ENCODE peak calls at places on chromosomes 11 and 22, in nine cellular contexts. One of them, this sample, is unnamed.

GRCh38 chr11:1230456-1231395 is 7.9 kb downstream of the MUC5B start:
- DNase-seq in NCI-H1417: no peak
- DNase-seq in SK-N-DZ: no peak
- DNase-seq in SJSA1: no peak
- DNase-seq in astrocyte of the cerebellum: no peak
- DNase-seq in naive thymus-derived CD8-positive, alpha-beta T cell: no peak
- DNase-seq in fibroblast of lung: no peak
- DNase-seq in activated CD4-positive, alpha-beta memory T cell treated with anti-CD3 and anti-CD28 coated beads for 36 hours: no peak
- DNase-seq in esophagus squamous epithelium: no peak
- DNase-seq in this sample: no peak

GRCh38 chr11:133833899-133834296 is 11.4 kb downstream of the SPATA19 start:
- DNase-seq in NCI-H1417: no peak
- DNase-seq in SK-N-DZ: no peak
- DNase-seq in SJSA1: no peak
- DNase-seq in astrocyte of the cerebellum: no peak
- DNase-seq in naive thymus-derived CD8-positive, alpha-beta T cell: no peak
- DNase-seq in fibroblast of lung: no peak
- DNase-seq in activated CD4-positive, alpha-beta memory T cell treated with anti-CD3 and anti-CD28 coated beads for 36 hours: no peak
- DNase-seq in esophagus squamous epithelium: no peak
- DNase-seq in this sample: no peak

GRCh38 chr11:33500331-33500730 is 200.3 kb downstream of the C11orf91 start:
- DNase-seq in NCI-H1417: no peak
- DNase-seq in SK-N-DZ: no peak
- DNase-seq in SJSA1: no peak
- DNase-seq in astrocyte of the cerebellum: no peak
- DNase-seq in naive thymus-derived CD8-positive, alpha-beta T cell: no peak
- DNase-seq in fibroblast of lung: no peak
- DNase-seq in activated CD4-positive, alpha-beta memory T cell treated with anti-CD3 and anti-CD28 coated beads for 36 hours: no peak
- DNase-seq in esophagus squamous epithelium: no peak
- DNase-seq in this sample: peak

GRCh38 chr11:130763087-130763980 is 152.9 kb downstream of the SNX19 start:
- DNase-seq in NCI-H1417: no peak
- DNase-seq in SK-N-DZ: no peak
- DNase-seq in SJSA1: no peak
- DNase-seq in astrocyte of the cerebellum: no peak
- DNase-seq in naive thymus-derived CD8-positive, alpha-beta T cell: no peak
- DNase-seq in fibroblast of lung: no peak
- DNase-seq in activated CD4-positive, alpha-beta memory T cell treated with anti-CD3 and anti-CD28 coated beads for 36 hours: no peak
- DNase-seq in esophagus squamous epithelium: no peak
- DNase-seq in this sample: peak

GRCh38 chr11:59918494-59918893 is 19.7 kb upstream of the OOSP1 start:
- DNase-seq in NCI-H1417: no peak
- DNase-seq in SK-N-DZ: no peak
- DNase-seq in SJSA1: no peak
- DNase-seq in astrocyte of the cerebellum: no peak
- DNase-seq in naive thymus-derived CD8-positive, alpha-beta T cell: no peak
- DNase-seq in fibroblast of lung: no peak
- DNase-seq in activated CD4-positive, alpha-beta memory T cell treated with anti-CD3 and anti-CD28 coated beads for 36 hours: no peak
- DNase-seq in esophagus squamous epithelium: no peak
- DNase-seq in this sample: peak

GRCh38 chr11:64146036-64146943 is 19.6 kb downstream of the MACROD1 start:
- DNase-seq in NCI-H1417: peak
- DNase-seq in SK-N-DZ: peak
- DNase-seq in SJSA1: peak
- DNase-seq in astrocyte of the cerebellum: no peak
- DNase-seq in naive thymus-derived CD8-positive, alpha-beta T cell: peak
- DNase-seq in fibroblast of lung: peak
- DNase-seq in activated CD4-positive, alpha-beta memory T cell treated with anti-CD3 and anti-CD28 coated beads for 36 hours: peak
- DNase-seq in esophagus squamous epithelium: no peak
- DNase-seq in this sample: peak

GRCh38 chr11:15660496-15660895 is 545.8 kb downstream of the INSC start:
- DNase-seq in NCI-H1417: no peak
- DNase-seq in SK-N-DZ: no peak
- DNase-seq in SJSA1: no peak
- DNase-seq in astrocyte of the cerebellum: no peak
- DNase-seq in naive thymus-derived CD8-positive, alpha-beta T cell: no peak
- DNase-seq in fibroblast of lung: no peak
- DNase-seq in activated CD4-positive, alpha-beta memory T cell treated with anti-CD3 and anti-CD28 coated beads for 36 hours: no peak
- DNase-seq in esophagus squamous epithelium: no peak
- DNase-seq in this sample: no peak

GRCh38 chr11:121929581-121929980 is 186.4 kb downstream of the BLID start:
- DNase-seq in NCI-H1417: no peak
- DNase-seq in SK-N-DZ: peak
- DNase-seq in SJSA1: no peak
- DNase-seq in astrocyte of the cerebellum: peak
- DNase-seq in naive thymus-derived CD8-positive, alpha-beta T cell: no peak
- DNase-seq in fibroblast of lung: peak
- DNase-seq in activated CD4-positive, alpha-beta memory T cell treated with anti-CD3 and anti-CD28 coated beads for 36 hours: no peak
- DNase-seq in esophagus squamous epithelium: no peak
- DNase-seq in this sample: peak

GRCh38 chr11:128890216-128890542 is 977 bp upstream of the KCNJ5 start:
- DNase-seq in NCI-H1417: no peak
- DNase-seq in SK-N-DZ: no peak
- DNase-seq in SJSA1: no peak
- DNase-seq in astrocyte of the cerebellum: no peak
- DNase-seq in naive thymus-derived CD8-positive, alpha-beta T cell: no peak
- DNase-seq in fibroblast of lung: no peak
- DNase-seq in activated CD4-positive, alpha-beta memory T cell treated with anti-CD3 and anti-CD28 coated beads for 36 hours: no peak
- DNase-seq in esophagus squamous epithelium: no peak
- DNase-seq in this sample: no peak

GRCh38 chr22:17672417-17672991 is 33.9 kb downstream of the BCL2L13 start:
- DNase-seq in NCI-H1417: no peak
- DNase-seq in SK-N-DZ: peak
- DNase-seq in SJSA1: no peak
- DNase-seq in astrocyte of the cerebellum: peak
- DNase-seq in naive thymus-derived CD8-positive, alpha-beta T cell: no peak
- DNase-seq in fibroblast of lung: peak
- DNase-seq in activated CD4-positive, alpha-beta memory T cell treated with anti-CD3 and anti-CD28 coated beads for 36 hours: peak
- DNase-seq in esophagus squamous epithelium: no peak
- DNase-seq in this sample: no peak

GRCh38 chr11:35752115-35752514 is 89.5 kb downstream of the TRIM44 start:
- DNase-seq in NCI-H1417: no peak
- DNase-seq in SK-N-DZ: no peak
- DNase-seq in SJSA1: no peak
- DNase-seq in astrocyte of the cerebellum: no peak
- DNase-seq in naive thymus-derived CD8-positive, alpha-beta T cell: no peak
- DNase-seq in fibroblast of lung: no peak
- DNase-seq in activated CD4-positive, alpha-beta memory T cell treated with anti-CD3 and anti-CD28 coated beads for 36 hours: no peak
- DNase-seq in esophagus squamous epithelium: no peak
- DNase-seq in this sample: peak

GRCh38 chr11:65288706-65289536 is 25.7 kb upstream of the CDC42EP2 start:
- DNase-seq in NCI-H1417: no peak
- DNase-seq in SK-N-DZ: no peak
- DNase-seq in SJSA1: no peak
- DNase-seq in astrocyte of the cerebellum: no peak
- DNase-seq in naive thymus-derived CD8-positive, alpha-beta T cell: no peak
- DNase-seq in fibroblast of lung: peak
- DNase-seq in activated CD4-positive, alpha-beta memory T cell treated with anti-CD3 and anti-CD28 coated beads for 36 hours: no peak
- DNase-seq in esophagus squamous epithelium: no peak
- DNase-seq in this sample: no peak

GRCh38 chr22:45968751-45969413 is 8.1 kb downstream of the WNT7B start:
- DNase-seq in NCI-H1417: no peak
- DNase-seq in SK-N-DZ: no peak
- DNase-seq in SJSA1: peak
- DNase-seq in astrocyte of the cerebellum: peak
- DNase-seq in naive thymus-derived CD8-positive, alpha-beta T cell: no peak
- DNase-seq in fibroblast of lung: peak
- DNase-seq in activated CD4-positive, alpha-beta memory T cell treated with anti-CD3 and anti-CD28 coated beads for 36 hours: peak
- DNase-seq in esophagus squamous epithelium: no peak
- DNase-seq in this sample: peak

GRCh38 chr11:132942611-132943324 is 589.5 kb downstream of the OPCML start:
- DNase-seq in NCI-H1417: peak
- DNase-seq in SK-N-DZ: no peak
- DNase-seq in SJSA1: no peak
- DNase-seq in astrocyte of the cerebellum: no peak
- DNase-seq in naive thymus-derived CD8-positive, alpha-beta T cell: no peak
- DNase-seq in fibroblast of lung: peak
- DNase-seq in activated CD4-positive, alpha-beta memory T cell treated with anti-CD3 and anti-CD28 coated beads for 36 hours: no peak
- DNase-seq in esophagus squamous epithelium: no peak
- DNase-seq in this sample: no peak

GRCh38 chr11:55714982-55715888 is 53.2 kb downstream of the OR4C6 start:
- DNase-seq in NCI-H1417: no peak
- DNase-seq in SK-N-DZ: peak
- DNase-seq in SJSA1: no peak
- DNase-seq in astrocyte of the cerebellum: no peak
- DNase-seq in naive thymus-derived CD8-positive, alpha-beta T cell: no peak
- DNase-seq in fibroblast of lung: no peak
- DNase-seq in activated CD4-positive, alpha-beta memory T cell treated with anti-CD3 and anti-CD28 coated beads for 36 hours: no peak
- DNase-seq in esophagus squamous epithelium: no peak
- DNase-seq in this sample: peak

GRCh38 chr11:66070604-66071325 is 693 bp downstream of the PACS1 start:
- DNase-seq in NCI-H1417: peak
- DNase-seq in SK-N-DZ: no peak
- DNase-seq in SJSA1: peak
- DNase-seq in astrocyte of the cerebellum: no peak
- DNase-seq in naive thymus-derived CD8-positive, alpha-beta T cell: no peak
- DNase-seq in fibroblast of lung: peak
- DNase-seq in activated CD4-positive, alpha-beta memory T cell treated with anti-CD3 and anti-CD28 coated beads for 36 hours: peak
- DNase-seq in esophagus squamous epithelium: no peak
- DNase-seq in this sample: peak

GRCh38 chr11:67996622-67997459 is 7.1 kb downstream of the UNC93B1 start:
- DNase-seq in NCI-H1417: peak
- DNase-seq in SK-N-DZ: peak
- DNase-seq in SJSA1: peak
- DNase-seq in astrocyte of the cerebellum: no peak
- DNase-seq in naive thymus-derived CD8-positive, alpha-beta T cell: no peak
- DNase-seq in fibroblast of lung: peak
- DNase-seq in activated CD4-positive, alpha-beta memory T cell treated with anti-CD3 and anti-CD28 coated beads for 36 hours: peak
- DNase-seq in esophagus squamous epithelium: no peak
- DNase-seq in this sample: peak

GRCh38 chr11:13668957-13669521 is 571 bp downstream of the FAR1 start:
- DNase-seq in NCI-H1417: peak
- DNase-seq in SK-N-DZ: peak
- DNase-seq in SJSA1: peak
- DNase-seq in astrocyte of the cerebellum: no peak
- DNase-seq in naive thymus-derived CD8-positive, alpha-beta T cell: peak
- DNase-seq in fibroblast of lung: peak
- DNase-seq in activated CD4-positive, alpha-beta memory T cell treated with anti-CD3 and anti-CD28 coated beads for 36 hours: peak
- DNase-seq in esophagus squamous epithelium: no peak
- DNase-seq in this sample: peak

GRCh38 chr11:122754553-122755322 is 83.6 kb upstream of the CRTAM start:
- DNase-seq in NCI-H1417: peak
- DNase-seq in SK-N-DZ: peak
- DNase-seq in SJSA1: no peak
- DNase-seq in astrocyte of the cerebellum: no peak
- DNase-seq in naive thymus-derived CD8-positive, alpha-beta T cell: peak
- DNase-seq in fibroblast of lung: no peak
- DNase-seq in activated CD4-positive, alpha-beta memory T cell treated with anti-CD3 and anti-CD28 coated beads for 36 hours: peak
- DNase-seq in esophagus squamous epithelium: no peak
- DNase-seq in this sample: peak

GRCh38 chr22:17921871-17922821 is 102.2 kb downstream of the MICAL3 start:
- DNase-seq in NCI-H1417: no peak
- DNase-seq in SK-N-DZ: no peak
- DNase-seq in SJSA1: no peak
- DNase-seq in astrocyte of the cerebellum: no peak
- DNase-seq in naive thymus-derived CD8-positive, alpha-beta T cell: no peak
- DNase-seq in fibroblast of lung: no peak
- DNase-seq in activated CD4-positive, alpha-beta memory T cell treated with anti-CD3 and anti-CD28 coated beads for 36 hours: no peak
- DNase-seq in esophagus squamous epithelium: no peak
- DNase-seq in this sample: no peak

GRCh38 chr11:70183483-70184176 is 19.5 kb upstream of the FADD start:
- DNase-seq in NCI-H1417: no peak
- DNase-seq in SK-N-DZ: no peak
- DNase-seq in SJSA1: no peak
- DNase-seq in astrocyte of the cerebellum: no peak
- DNase-seq in naive thymus-derived CD8-positive, alpha-beta T cell: no peak
- DNase-seq in fibroblast of lung: no peak
- DNase-seq in activated CD4-positive, alpha-beta memory T cell treated with anti-CD3 and anti-CD28 coated beads for 36 hours: no peak
- DNase-seq in esophagus squamous epithelium: no peak
- DNase-seq in this sample: no peak

GRCh38 chr11:1078191-1078601 is 3.5 kb downstream of the MUC2 start:
- DNase-seq in NCI-H1417: no peak
- DNase-seq in SK-N-DZ: no peak
- DNase-seq in SJSA1: no peak
- DNase-seq in astrocyte of the cerebellum: no peak
- DNase-seq in naive thymus-derived CD8-positive, alpha-beta T cell: peak
- DNase-seq in fibroblast of lung: no peak
- DNase-seq in activated CD4-positive, alpha-beta memory T cell treated with anti-CD3 and anti-CD28 coated beads for 36 hours: no peak
- DNase-seq in esophagus squamous epithelium: no peak
- DNase-seq in this sample: no peak

GRCh38 chr22:32557424-32557823 is 82.8 kb downstream of the FBXO7 start:
- DNase-seq in NCI-H1417: no peak
- DNase-seq in SK-N-DZ: no peak
- DNase-seq in SJSA1: no peak
- DNase-seq in astrocyte of the cerebellum: no peak
- DNase-seq in naive thymus-derived CD8-positive, alpha-beta T cell: no peak
- DNase-seq in fibroblast of lung: no peak
- DNase-seq in activated CD4-positive, alpha-beta memory T cell treated with anti-CD3 and anti-CD28 coated beads for 36 hours: no peak
- DNase-seq in esophagus squamous epithelium: no peak
- DNase-seq in this sample: peak

GRCh38 chr11:70570693-70571395 is 172.5 kb downstream of the CTTN start:
- DNase-seq in NCI-H1417: no peak
- DNase-seq in SK-N-DZ: no peak
- DNase-seq in SJSA1: no peak
- DNase-seq in astrocyte of the cerebellum: no peak
- DNase-seq in naive thymus-derived CD8-positive, alpha-beta T cell: no peak
- DNase-seq in fibroblast of lung: no peak
- DNase-seq in activated CD4-positive, alpha-beta memory T cell treated with anti-CD3 and anti-CD28 coated beads for 36 hours: no peak
- DNase-seq in esophagus squamous epithelium: no peak
- DNase-seq in this sample: no peak